ENCODE peak calls at places on chromosomes 13 and 19, in eight cellular contexts. One of them, this sample, is unnamed.

GRCh38 chr19:51959791-51960190 is 26.8 kb downstream of the ZNF350 start:
- DNase-seq in A549: no peak
- DNase-seq in left lung: no peak
- DNase-seq in MM.1S: no peak
- DNase-seq in fibroblast of lung: no peak
- DNase-seq in BE2C: no peak
- DNase-seq in lower leg skin: no peak
- DNase-seq in left ventricle myocardium inferior: no peak
- DNase-seq in this sample: no peak

GRCh38 chr19:45117167-45117594 is 24.2 kb downstream of the PPP1R37 start:
- DNase-seq in A549: no peak
- DNase-seq in fibroblast of lung: peak
- DNase-seq in left ventricle myocardium inferior: no peak
- DNase-seq in BE2C: peak
- DNase-seq in MM.1S: peak
- DNase-seq in lower leg skin: no peak
- DNase-seq in left lung: peak
- DNase-seq in this sample: no peak

GRCh38 chr19:7916908-7917291 is 2.3 kb downstream of the TGFBR3L start:
- DNase-seq in MM.1S: no peak
- DNase-seq in BE2C: no peak
- DNase-seq in left ventricle myocardium inferior: no peak
- DNase-seq in left lung: no peak
- DNase-seq in lower leg skin: no peak
- DNase-seq in A549: no peak
- DNase-seq in fibroblast of lung: no peak
- DNase-seq in this sample: no peak

GRCh38 chr13:58190578-58190977 is 559.0 kb downstream of the PCDH17 start:
- DNase-seq in lower leg skin: no peak
- DNase-seq in left lung: no peak
- DNase-seq in A549: no peak
- DNase-seq in fibroblast of lung: no peak
- DNase-seq in MM.1S: no peak
- DNase-seq in left ventricle myocardium inferior: no peak
- DNase-seq in BE2C: no peak
- DNase-seq in this sample: no peak

GRCh38 chr13:98954313-98954712 is 23.6 kb downstream of the DOCK9 start:
- DNase-seq in lower leg skin: no peak
- DNase-seq in BE2C: no peak
- DNase-seq in left lung: no peak
- DNase-seq in MM.1S: no peak
- DNase-seq in fibroblast of lung: no peak
- DNase-seq in left ventricle myocardium inferior: no peak
- DNase-seq in A549: no peak
- DNase-seq in this sample: no peak

GRCh38 chr19:799076-799881 is 2.0 kb downstream of the PTBP1 start:
- DNase-seq in A549: no peak
- DNase-seq in MM.1S: no peak
- DNase-seq in BE2C: peak
- DNase-seq in lower leg skin: no peak
- DNase-seq in fibroblast of lung: peak
- DNase-seq in left lung: no peak
- DNase-seq in left ventricle myocardium inferior: no peak
- DNase-seq in this sample: no peak

GRCh38 chr19:55088543-55089265 is 13.0 kb downstream of the EPS8L1 start:
- DNase-seq in left ventricle myocardium inferior: peak
- DNase-seq in A549: peak
- DNase-seq in fibroblast of lung: peak
- DNase-seq in lower leg skin: no peak
- DNase-seq in BE2C: peak
- DNase-seq in left lung: no peak
- DNase-seq in MM.1S: peak
- DNase-seq in this sample: no peak

GRCh38 chr13:23609414-23610186 is 39.4 kb downstream of the TNFRSF19 start:
- DNase-seq in fibroblast of lung: peak
- DNase-seq in BE2C: no peak
- DNase-seq in A549: no peak
- DNase-seq in left lung: peak
- DNase-seq in lower leg skin: peak
- DNase-seq in left ventricle myocardium inferior: no peak
- DNase-seq in MM.1S: peak
- DNase-seq in this sample: no peak

GRCh38 chr13:32139251-32139650 is 107.7 kb downstream of the FRY start:
- DNase-seq in fibroblast of lung: no peak
- DNase-seq in A549: no peak
- DNase-seq in left ventricle myocardium inferior: no peak
- DNase-seq in left lung: no peak
- DNase-seq in BE2C: no peak
- DNase-seq in MM.1S: no peak
- DNase-seq in lower leg skin: no peak
- DNase-seq in this sample: no peak

GRCh38 chr13:99386495-99386894 is 79.3 kb upstream of the GPR183 start:
- DNase-seq in left lung: no peak
- DNase-seq in fibroblast of lung: no peak
- DNase-seq in BE2C: no peak
- DNase-seq in lower leg skin: peak
- DNase-seq in A549: no peak
- DNase-seq in left ventricle myocardium inferior: no peak
- DNase-seq in MM.1S: no peak
- DNase-seq in this sample: no peak

GRCh38 chr13:20566424-20566916 is 487 bp upstream of the IFT88 start:
- DNase-seq in MM.1S: peak
- DNase-seq in lower leg skin: peak
- DNase-seq in left ventricle myocardium inferior: no peak
- DNase-seq in fibroblast of lung: peak
- DNase-seq in left lung: no peak
- DNase-seq in BE2C: no peak
- DNase-seq in A549: peak
- DNase-seq in this sample: peak

GRCh38 chr13:30071890-30072817 is 221.7 kb upstream of the UBL3 start:
- DNase-seq in lower leg skin: peak
- DNase-seq in left lung: peak
- DNase-seq in fibroblast of lung: no peak
- DNase-seq in MM.1S: no peak
- DNase-seq in left ventricle myocardium inferior: no peak
- DNase-seq in BE2C: no peak
- DNase-seq in A549: peak
- DNase-seq in this sample: no peak

GRCh38 chr19:55447421-55448174 is 4.5 kb upstream of the SHISA7 start:
- DNase-seq in A549: peak
- DNase-seq in left ventricle myocardium inferior: no peak
- DNase-seq in fibroblast of lung: no peak
- DNase-seq in BE2C: peak
- DNase-seq in left lung: no peak
- DNase-seq in MM.1S: no peak
- DNase-seq in lower leg skin: peak
- DNase-seq in this sample: no peak

GRCh38 chr13:112058519-112058873 is 8.5 kb upstream of the SOX1 start:
- DNase-seq in MM.1S: no peak
- DNase-seq in left ventricle myocardium inferior: no peak
- DNase-seq in left lung: no peak
- DNase-seq in A549: no peak
- DNase-seq in fibroblast of lung: no peak
- DNase-seq in lower leg skin: no peak
- DNase-seq in BE2C: no peak
- DNase-seq in this sample: no peak

GRCh38 chr13:99528547-99528946 is 27.3 kb downstream of the TM9SF2 start:
- DNase-seq in lower leg skin: no peak
- DNase-seq in MM.1S: no peak
- DNase-seq in fibroblast of lung: no peak
- DNase-seq in A549: peak
- DNase-seq in left ventricle myocardium inferior: no peak
- DNase-seq in left lung: no peak
- DNase-seq in BE2C: peak
- DNase-seq in this sample: peak

GRCh38 chr19:50501186-50501567 is 9.8 kb downstream of the JOSD2 start:
- DNase-seq in left ventricle myocardium inferior: no peak
- DNase-seq in MM.1S: no peak
- DNase-seq in BE2C: no peak
- DNase-seq in A549: peak
- DNase-seq in fibroblast of lung: no peak
- DNase-seq in left lung: no peak
- DNase-seq in lower leg skin: no peak
- DNase-seq in this sample: no peak

GRCh38 chr19:50500753-50501151 is 10.2 kb downstream of the JOSD2 start:
- DNase-seq in MM.1S: no peak
- DNase-seq in left lung: no peak
- DNase-seq in lower leg skin: no peak
- DNase-seq in fibroblast of lung: no peak
- DNase-seq in A549: no peak
- DNase-seq in BE2C: no peak
- DNase-seq in left ventricle myocardium inferior: peak
- DNase-seq in this sample: no peak

GRCh38 chr19:50498219-50499056 is 12.6 kb downstream of the JOSD2 start:
- DNase-seq in lower leg skin: no peak
- DNase-seq in BE2C: no peak
- DNase-seq in fibroblast of lung: no peak
- DNase-seq in left lung: no peak
- DNase-seq in MM.1S: no peak
- DNase-seq in left ventricle myocardium inferior: no peak
- DNase-seq in A549: no peak
- DNase-seq in this sample: no peak

GRCh38 chr19:50501568-50502475 is 9.2 kb downstream of the JOSD2 start:
- DNase-seq in BE2C: no peak
- DNase-seq in fibroblast of lung: no peak
- DNase-seq in lower leg skin: no peak
- DNase-seq in MM.1S: no peak
- DNase-seq in left ventricle myocardium inferior: peak
- DNase-seq in left lung: no peak
- DNase-seq in A549: no peak
- DNase-seq in this sample: no peak

GRCh38 chr19:50500060-50500752 is 10.8 kb downstream of the JOSD2 start:
- DNase-seq in fibroblast of lung: no peak
- DNase-seq in left ventricle myocardium inferior: peak
- DNase-seq in left lung: no peak
- DNase-seq in A549: peak
- DNase-seq in MM.1S: no peak
- DNase-seq in lower leg skin: no peak
- DNase-seq in BE2C: peak
- DNase-seq in this sample: no peak
- TF ChIP-seq CTCF in fibroblast of lung: peak
- TF ChIP-seq CTCF in left ventricle myocardium inferior: no peak
- TF ChIP-seq CTCF in left lung: no peak
- TF ChIP-seq CTCF in A549: peak
- TF ChIP-seq CTCF in MM.1S: no peak
- TF ChIP-seq CTCF in lower leg skin: no peak
- TF ChIP-seq CTCF in BE2C: peak
- TF ChIP-seq CTCF in this sample: peak

GRCh38 chr13:113814435-113814821 is 49.4 kb downstream of the GAS6 start:
- DNase-seq in MM.1S: no peak
- DNase-seq in BE2C: no peak
- DNase-seq in left lung: no peak
- DNase-seq in A549: no peak
- DNase-seq in fibroblast of lung: peak
- DNase-seq in lower leg skin: no peak
- DNase-seq in left ventricle myocardium inferior: no peak
- DNase-seq in this sample: peak

GRCh38 chr13:113816925-113817859 is 46.7 kb downstream of the GAS6 start:
- DNase-seq in MM.1S: peak
- DNase-seq in left lung: peak
- DNase-seq in A549: peak
- DNase-seq in BE2C: peak
- DNase-seq in lower leg skin: peak
- DNase-seq in fibroblast of lung: peak
- DNase-seq in left ventricle myocardium inferior: peak
- DNase-seq in this sample: peak

GRCh38 chr13:113813749-113814434 is 50.0 kb downstream of the GAS6 start:
- DNase-seq in fibroblast of lung: peak
- DNase-seq in lower leg skin: no peak
- DNase-seq in A549: no peak
- DNase-seq in left ventricle myocardium inferior: no peak
- DNase-seq in BE2C: no peak
- DNase-seq in left lung: peak
- DNase-seq in MM.1S: no peak
- DNase-seq in this sample: peak

GRCh38 chr13:113816248-113816924 is 47.5 kb downstream of the GAS6 start:
- DNase-seq in BE2C: no peak
- DNase-seq in A549: no peak
- DNase-seq in lower leg skin: no peak
- DNase-seq in fibroblast of lung: no peak
- DNase-seq in left ventricle myocardium inferior: no peak
- DNase-seq in left lung: no peak
- DNase-seq in MM.1S: no peak
- DNase-seq in this sample: no peak

GRCh38 chr13:113815151-113816058 is 48.5 kb downstream of the GAS6 start:
- DNase-seq in lower leg skin: no peak
- DNase-seq in left ventricle myocardium inferior: no peak
- DNase-seq in fibroblast of lung: no peak
- DNase-seq in left lung: no peak
- DNase-seq in A549: no peak
- DNase-seq in BE2C: no peak
- DNase-seq in MM.1S: no peak
- DNase-seq in this sample: no peak
- H3K4me3 ChIP-seq in lower leg skin: no peak
- H3K4me3 ChIP-seq in left ventricle myocardium inferior: peak
- H3K4me3 ChIP-seq in fibroblast of lung: no peak
- H3K4me3 ChIP-seq in left lung: no peak
- H3K4me3 ChIP-seq in A549: no peak
- H3K4me3 ChIP-seq in BE2C: no peak
- H3K4me3 ChIP-seq in MM.1S: no peak
- H3K4me3 ChIP-seq in this sample: no peak

GRCh38 chr13:45122941-45123340 is 2.6 kb downstream of the GTF2F2 start:
- DNase-seq in MM.1S: no peak
- DNase-seq in left lung: no peak
- DNase-seq in A549: no peak
- DNase-seq in fibroblast of lung: no peak
- DNase-seq in lower leg skin: no peak
- DNase-seq in left ventricle myocardium inferior: no peak
- DNase-seq in BE2C: no peak
- DNase-seq in this sample: no peak

GRCh38 chr13:45119469-45119989 is 781 bp upstream of the GTF2F2 start:
- DNase-seq in MM.1S: peak
- DNase-seq in BE2C: no peak
- DNase-seq in A549: no peak
- DNase-seq in left lung: no peak
- DNase-seq in fibroblast of lung: peak
- DNase-seq in left ventricle myocardium inferior: no peak
- DNase-seq in lower leg skin: no peak
- DNase-seq in this sample: peak

GRCh38 chr13:45121421-45121820 is 1.1 kb downstream of the GTF2F2 start:
- DNase-seq in A549: peak
- DNase-seq in left ventricle myocardium inferior: no peak
- DNase-seq in left lung: no peak
- DNase-seq in fibroblast of lung: peak
- DNase-seq in lower leg skin: no peak
- DNase-seq in BE2C: no peak
- DNase-seq in MM.1S: peak
- DNase-seq in this sample: no peak

GRCh38 chr13:45120967-45121366 is 657 bp downstream of the GTF2F2 start:
- DNase-seq in left lung: no peak
- DNase-seq in left ventricle myocardium inferior: no peak
- DNase-seq in fibroblast of lung: no peak
- DNase-seq in MM.1S: no peak
- DNase-seq in A549: no peak
- DNase-seq in lower leg skin: no peak
- DNase-seq in BE2C: no peak
- DNase-seq in this sample: no peak

GRCh38 chr13:45119990-45120864 is at the start of gene GTF2F2:
- DNase-seq in A549: peak
- DNase-seq in BE2C: peak
- DNase-seq in MM.1S: peak
- DNase-seq in left lung: peak
- DNase-seq in lower leg skin: peak
- DNase-seq in left ventricle myocardium inferior: peak
- DNase-seq in fibroblast of lung: peak
- DNase-seq in this sample: peak
- TF ChIP-seq CTCF in A549: no peak
- TF ChIP-seq CTCF in BE2C: no peak
- TF ChIP-seq CTCF in MM.1S: no peak
- TF ChIP-seq CTCF in left lung: no peak
- TF ChIP-seq CTCF in lower leg skin: no peak
- TF ChIP-seq CTCF in left ventricle myocardium inferior: no peak
- TF ChIP-seq CTCF in fibroblast of lung: no peak
- TF ChIP-seq CTCF in this sample: no peak

GRCh38 chr19:38944981-38945506 is 14.3 kb downstream of the MRPS12 start:
- DNase-seq in A549: peak
- DNase-seq in MM.1S: no peak
- DNase-seq in fibroblast of lung: no peak
- DNase-seq in left ventricle myocardium inferior: no peak
- DNase-seq in BE2C: peak
- DNase-seq in left lung: no peak
- DNase-seq in lower leg skin: no peak
- DNase-seq in this sample: no peak
- H3K4me3 ChIP-seq in A549: no peak
- H3K4me3 ChIP-seq in MM.1S: no peak
- H3K4me3 ChIP-seq in fibroblast of lung: no peak
- H3K4me3 ChIP-seq in left ventricle myocardium inferior: no peak
- H3K4me3 ChIP-seq in BE2C: no peak
- H3K4me3 ChIP-seq in left lung: no peak
- H3K4me3 ChIP-seq in lower leg skin: no peak
- H3K4me3 ChIP-seq in this sample: no peak